ENCODE peak calls at places on chromosomes 1 and 21, in nine cellular contexts. J is CD8-positive, alpha-beta T cell; Z is psoas muscle; U is left ventricle myocardium inferior; N is OCI-LY7; G is right lobe of liver; B is adipocyte; O is small intestine; W is A549. K is an unnamed sample. For H3K4me1, the result is how much of the 10 kb centered on the place peaks cover.

GRCh38 chr21:36150192-36150711 is 6.4 kb upstream of the DOP1B start:
- DNase-seq in W (no peak), U (peak), G (no peak), Z (peak), J (no peak), N (peak), O (peak), B (peak), K (peak)

GRCh38 chr1:10865518-10866313 is 69.3 kb upstream of the CASZ1 start:
- DNase-seq in W (no peak), O (no peak), U (no peak), B (no peak), Z (no peak), N (no peak), G (no peak), J (no peak), K (no peak)

GRCh38 chr1:160284220-160284781 is 632 bp downstream of the PEX19 start:
- DNase-seq in O (peak), B (peak), N (peak), U (no peak), Z (no peak), G (peak), W (no peak), J (no peak), K (no peak)

GRCh38 chr1:21332691-21333449 is 42.6 kb upstream of the ECE1 start:
- DNase-seq in N (no peak), U (no peak), G (no peak), W (no peak), B (no peak), J (no peak), O (no peak), Z (no peak), K (no peak)

GRCh38 chr1:107535091-107535490 is 394.3 kb downstream of the NTNG1 start:
- DNase-seq in Z (no peak), B (no peak), U (no peak), O (peak), W (no peak), N (no peak), J (no peak), G (no peak), K (no peak)

GRCh38 chr1:6207075-6207885 is 1.4 kb downstream of the RNF207 start:
- DNase-seq in B (no peak), N (no peak), W (no peak), G (no peak), U (no peak), J (no peak), Z (no peak), O (no peak), K (no peak)

GRCh38 chr1:245388687-245389086 is 233.9 kb downstream of the KIF26B start:
- DNase-seq in J (no peak), B (no peak), O (no peak), N (no peak), G (no peak), U (no peak), W (no peak), Z (no peak), K (no peak)

GRCh38 chr1:24416666-24417391 is 1.2 kb downstream of the NIPAL3 start:
- DNase-seq in W (no peak), O (peak), G (no peak), J (peak), Z (no peak), B (peak), U (no peak), N (peak), K (no peak)

GRCh38 chr1:29704430-29704829 is 468.1 kb downstream of the PTPRU start:
- DNase-seq in G (no peak), O (no peak), Z (no peak), N (no peak), J (no peak), W (no peak), B (no peak), U (no peak), K (no peak)

GRCh38 chr1:107926436-107927080 is 38.4 kb downstream of the VAV3 start:
- DNase-seq in J (no peak), B (no peak), G (no peak), Z (no peak), N (no peak), W (no peak), O (no peak), U (no peak), K (no peak)

GRCh38 chr1:31336687-31337467 is 36.0 kb downstream of the FABP3 start:
- DNase-seq in O (no peak), W (no peak), N (no peak), Z (no peak), B (no peak), J (no peak), G (peak), U (no peak), K (no peak)

GRCh38 chr1:154265586-154265985 is 6.8 kb upstream of the HAX1 start:
- DNase-seq in J (no peak), N (no peak), Z (no peak), O (peak), G (no peak), W (no peak), U (no peak), B (no peak), K (no peak)

GRCh38 chr1:27970401-27970800 is 10.6 kb downstream of the XKR8 start:
- DNase-seq in O (no peak), Z (peak), N (no peak), B (peak), U (no peak), G (peak), J (no peak), W (no peak), K (no peak)

GRCh38 chr1:93995837-93996526 is 86.8 kb upstream of the GCLM start:
- DNase-seq in N (no peak), Z (no peak), J (no peak), G (no peak), W (peak), O (no peak), U (no peak), B (no peak), K (no peak)

GRCh38 chr21:41429305-41429704 is 3.3 kb downstream of the MX1 start:
- DNase-seq in W (no peak), U (no peak), N (no peak), O (no peak), Z (no peak), G (no peak), B (no peak), J (no peak), K (no peak)

GRCh38 chr1:1132042-1132927 is 16.4 kb upstream of the C1orf159 start:
- DNase-seq in N (no peak), G (no peak), J (no peak), O (peak), B (no peak), U (no peak), W (no peak), Z (no peak), K (no peak)

GRCh38 chr1:78627321-78627720 is 7.1 kb downstream of the IFI44L start:
- DNase-seq in B (peak), J (no peak), N (no peak), U (no peak), O (no peak), G (no peak), Z (no peak), W (no peak), K (no peak)

GRCh38 chr1:42913426-42914091 is 45.1 kb downstream of the SLC2A1 start:
- DNase-seq in O (peak), J (peak), U (no peak), B (peak), W (peak), G (peak), Z (no peak), N (peak), K (no peak)

GRCh38 chr1:30506785-30507312 is 216.5 kb downstream of the MATN1 start:
- DNase-seq in B (no peak), Z (no peak), J (no peak), U (no peak), G (no peak), W (no peak), O (no peak), N (no peak), K (no peak)

GRCh38 chr1:11886986-11887665 is 28.4 kb upstream of the NPPB start:
- DNase-seq in W (no peak), N (no peak), O (no peak), J (no peak), G (no peak), B (no peak), Z (peak), U (peak), K (no peak)

GRCh38 chr1:77438239-77438913 is 156.6 kb downstream of the AK5 start:
- DNase-seq in B (peak), O (no peak), J (no peak), G (no peak), U (no peak), N (no peak), W (no peak), Z (no peak), K (no peak)

GRCh38 chr21:20538039-20538658 is 460.1 kb upstream of the NCAM2 start:
- DNase-seq in U (no peak), O (no peak), Z (no peak), J (no peak), W (no peak), B (no peak), N (no peak), G (no peak), K (no peak)

GRCh38 chr1:44848456-44849181 is 5.6 kb upstream of the PTCH2 start:
- DNase-seq in J (no peak), G (no peak), N (no peak), B (no peak), W (no peak), Z (no peak), O (no peak), U (no peak), K (no peak)

GRCh38 chr1:83676106-83676505 is 322.8 kb downstream of the TTLL7 start:
- DNase-seq in G (no peak), W (no peak), J (no peak), Z (no peak), N (no peak), O (no peak), U (no peak), B (no peak), K (no peak)

GRCh38 chr1:34871443-34872132 is 12.0 kb upstream of the SMIM12 start:
- DNase-seq in O (no peak), J (no peak), G (no peak), N (no peak), B (no peak), U (no peak), Z (no peak), W (no peak), K (no peak)

GRCh38 chr1:1304331-1305299 is 3.1 kb downstream of the ACAP3 start:
- DNase-seq in N (no peak), J (no peak), W (peak), B (peak), U (peak), G (no peak), Z (peak), O (peak), K (peak)

GRCh38 chr1:226688056-226688748 is 50.9 kb downstream of the ITPKB start:
- DNase-seq in G (no peak), J (no peak), Z (no peak), O (no peak), N (peak), U (no peak), W (no peak), B (no peak), K (no peak)

GRCh38 chr1:243968413-243968812 is 82.7 kb upstream of the ZBTB18 start:
- DNase-seq in W (no peak), J (no peak), O (no peak), G (no peak), N (no peak), B (peak), Z (no peak), U (no peak), K (no peak)

GRCh38 chr1:177305040-177306018 is 134.6 kb downstream of the BRINP2 start:
- DNase-seq in G (no peak), O (no peak), N (no peak), J (no peak), Z (no peak), B (no peak), U (no peak), W (no peak), K (no peak)

GRCh38 chr1:244046907-244047738 is 4.0 kb upstream of the ZBTB18 start:
- DNase-seq in J (no peak), N (no peak), U (no peak), W (no peak), O (peak), B (peak), Z (no peak), G (peak), K (no peak)

DNA sequence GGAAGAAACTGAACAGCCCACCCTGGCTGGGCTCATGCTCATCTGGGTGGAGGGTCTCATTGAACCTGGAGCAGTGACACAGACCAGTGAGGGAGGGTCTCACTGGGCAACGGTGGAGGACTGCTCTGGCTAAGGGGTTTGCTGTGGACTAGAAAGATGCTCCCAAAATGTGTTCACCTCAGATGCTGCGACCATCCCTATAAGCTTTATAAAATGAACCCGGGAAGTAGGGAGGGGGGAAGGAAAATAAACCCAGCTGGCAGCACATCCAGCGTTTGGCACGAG is 34.5 kb upstream of the LBR start:
- DNase-seq in G (no peak), U (no peak), J (no peak), B (no peak), W (no peak), N (no peak), Z (no peak), O (no peak), K (no peak)
- H3K4me1 ChIP-seq in G (under half), U (half or more), J (under half), B (under half), W (under half), N (under half), Z (under half), O (under half), K (under half)

GRCh38 chr21:45935628-45936027 is 45.9 kb upstream of the COL6A1 start:
- DNase-seq in W (no peak), B (peak), U (no peak), O (no peak), J (no peak), N (no peak), G (no peak), Z (no peak), K (no peak)
- H3K4me1 ChIP-seq in W (under half), B (under half), U (under half), O (under half), J (under half), N (under half), G (under half), Z (under half), K (under half)

GRCh38 chr1:26786437-26787380 is 1.0 kb upstream of the PIGV start:
- DNase-seq in N (peak), W (no peak), Z (peak), U (peak), B (peak), O (peak), J (peak), G (peak), K (peak)
- H3K4me1 ChIP-seq in N (half or more), W (half or more), Z (under half), U (half or more), B (half or more), O (under half), J (half or more), G (under half), K (under half)

GRCh38 chr1:201562257-201562656 is 23.3 kb downstream of the NAV1 start:
- DNase-seq in J (no peak), U (no peak), B (peak), Z (peak), G (no peak), N (no peak), O (no peak), W (peak), K (no peak)

GRCh38 chr1:201559679-201560162 is 20.8 kb downstream of the NAV1 start:
- DNase-seq in J (peak), G (peak), U (peak), Z (peak), N (peak), B (peak), W (peak), O (peak), K (peak)

GRCh38 chr1:201560328-201561194 is 21.6 kb downstream of the NAV1 start:
- DNase-seq in J (no peak), Z (no peak), W (no peak), N (no peak), O (no peak), U (no peak), B (no peak), G (no peak), K (no peak)

GRCh38 chr1:201561604-201562003 is 22.7 kb downstream of the NAV1 start:
- DNase-seq in G (no peak), W (no peak), U (no peak), J (no peak), O (no peak), B (peak), N (no peak), Z (no peak), K (no peak)

GRCh38 chr1:201561195-201561564 is 22.3 kb downstream of the NAV1 start:
- DNase-seq in B (no peak), Z (no peak), U (no peak), O (no peak), J (no peak), N (no peak), G (no peak), W (no peak), K (no peak)
- H3K4me1 ChIP-seq in B (half or more), Z (under half), U (half or more), O (under half), J (under half), N (under half), G (under half), W (under half), K (under half)